ENCODE peak calls at places on chromosomes 13 and 19, in eight cellular contexts. One of them, this sample, is unnamed.
A peak's percentile ranks its signal among the peaks of the same experiment; 100 is the strongest.

GRCh38 chr13:112693831-112694497 is 4.1 kb downstream of the ATP11A start:
- DNase-seq in endodermal cell: peak; percentile 51
- DNase-seq in choroid plexus epithelial cell: peak; percentile 65
- DNase-seq in GM20000: no peak
- DNase-seq in right lobe of liver: no peak
- DNase-seq in adrenal gland: peak; percentile 80
- DNase-seq in lower lobe of right lung: peak; percentile 70
- DNase-seq in cardiac fibroblast: peak; percentile 79
- DNase-seq in this sample: peak; percentile 35

GRCh38 chr13:113731192-113732175 is 27.5 kb upstream of the TMEM255B start:
- DNase-seq in right lobe of liver: peak; percentile 44
- DNase-seq in cardiac fibroblast: no peak
- DNase-seq in endodermal cell: no peak
- DNase-seq in choroid plexus epithelial cell: no peak
- DNase-seq in adrenal gland: no peak
- DNase-seq in lower lobe of right lung: peak; percentile 34
- DNase-seq in GM20000: no peak
- DNase-seq in this sample: no peak

GRCh38 chr13:75843033-75843432 is 206.9 kb downstream of the LMO7 start:
- DNase-seq in lower lobe of right lung: no peak
- DNase-seq in adrenal gland: no peak
- DNase-seq in endodermal cell: no peak
- DNase-seq in choroid plexus epithelial cell: no peak
- DNase-seq in cardiac fibroblast: no peak
- DNase-seq in right lobe of liver: no peak
- DNase-seq in GM20000: no peak
- DNase-seq in this sample: no peak

GRCh38 chr19:31338069-31338767 is 11.0 kb downstream of the TSHZ3 start:
- DNase-seq in choroid plexus epithelial cell: peak; percentile 92
- DNase-seq in right lobe of liver: no peak
- DNase-seq in adrenal gland: peak; percentile 84
- DNase-seq in cardiac fibroblast: peak; percentile 77
- DNase-seq in GM20000: no peak
- DNase-seq in lower lobe of right lung: no peak
- DNase-seq in endodermal cell: peak; percentile 91
- DNase-seq in this sample: no peak

GRCh38 chr13:23850134-23850533 is 39.1 kb downstream of the MIPEP start:
- DNase-seq in right lobe of liver: no peak
- DNase-seq in lower lobe of right lung: no peak
- DNase-seq in choroid plexus epithelial cell: no peak
- DNase-seq in cardiac fibroblast: no peak
- DNase-seq in GM20000: no peak
- DNase-seq in endodermal cell: no peak
- DNase-seq in adrenal gland: no peak
- DNase-seq in this sample: no peak

GRCh38 chr13:58999851-59000250 is 1163.9 kb downstream of the DIAPH3 start:
- DNase-seq in adrenal gland: no peak
- DNase-seq in right lobe of liver: no peak
- DNase-seq in choroid plexus epithelial cell: peak; percentile 11
- DNase-seq in cardiac fibroblast: no peak
- DNase-seq in lower lobe of right lung: no peak
- DNase-seq in endodermal cell: no peak
- DNase-seq in GM20000: no peak
- DNase-seq in this sample: no peak

GRCh38 chr13:79791471-79792042 is 310.6 kb downstream of the NDFIP2 start:
- DNase-seq in choroid plexus epithelial cell: no peak
- DNase-seq in adrenal gland: no peak
- DNase-seq in lower lobe of right lung: no peak
- DNase-seq in endodermal cell: no peak
- DNase-seq in cardiac fibroblast: no peak
- DNase-seq in GM20000: no peak
- DNase-seq in right lobe of liver: peak; percentile 37
- DNase-seq in this sample: no peak

GRCh38 chr19:57850553-57851017 is 926 bp downstream of the ZNF587 start:
- DNase-seq in adrenal gland: no peak
- DNase-seq in lower lobe of right lung: no peak
- DNase-seq in choroid plexus epithelial cell: peak; percentile 54
- DNase-seq in right lobe of liver: no peak
- DNase-seq in endodermal cell: peak; percentile 72
- DNase-seq in GM20000: peak; percentile 6
- DNase-seq in cardiac fibroblast: peak; percentile 56
- DNase-seq in this sample: peak; percentile 21

GRCh38 chr19:19823916-19824315 is 2.4 kb upstream of the ZNF506 start:
- DNase-seq in endodermal cell: no peak
- DNase-seq in adrenal gland: no peak
- DNase-seq in lower lobe of right lung: no peak
- DNase-seq in GM20000: peak; percentile 54
- DNase-seq in cardiac fibroblast: no peak
- DNase-seq in choroid plexus epithelial cell: no peak
- DNase-seq in right lobe of liver: no peak
- DNase-seq in this sample: no peak

GRCh38 chr19:45981350-45981749 is 7.7 kb upstream of the NOVA2 start:
- DNase-seq in lower lobe of right lung: no peak
- DNase-seq in adrenal gland: peak; percentile 80
- DNase-seq in endodermal cell: peak; percentile 57
- DNase-seq in choroid plexus epithelial cell: no peak
- DNase-seq in cardiac fibroblast: no peak
- DNase-seq in right lobe of liver: no peak
- DNase-seq in GM20000: no peak
- DNase-seq in this sample: no peak

GRCh38 chr19:39557791-39558622 is 18.0 kb upstream of the EID2 start:
- DNase-seq in right lobe of liver: no peak
- DNase-seq in GM20000: peak; percentile 53
- DNase-seq in endodermal cell: no peak
- DNase-seq in choroid plexus epithelial cell: peak; percentile 52
- DNase-seq in lower lobe of right lung: no peak
- DNase-seq in cardiac fibroblast: no peak
- DNase-seq in adrenal gland: no peak
- DNase-seq in this sample: peak; percentile 20

GRCh38 chr13:43200736-43201135 is 177.3 kb downstream of the DNAJC15 start:
- DNase-seq in cardiac fibroblast: no peak
- DNase-seq in choroid plexus epithelial cell: no peak
- DNase-seq in GM20000: no peak
- DNase-seq in adrenal gland: no peak
- DNase-seq in right lobe of liver: no peak
- DNase-seq in lower lobe of right lung: no peak
- DNase-seq in endodermal cell: no peak
- DNase-seq in this sample: no peak

GRCh38 chr19:57803594-57804325 is 11.0 kb downstream of the ZNF552 start:
- DNase-seq in GM20000: no peak
- DNase-seq in cardiac fibroblast: peak; percentile 76
- DNase-seq in right lobe of liver: no peak
- DNase-seq in endodermal cell: peak; percentile 89
- DNase-seq in adrenal gland: no peak
- DNase-seq in lower lobe of right lung: no peak
- DNase-seq in choroid plexus epithelial cell: peak; percentile 80
- DNase-seq in this sample: peak; percentile 62

GRCh38 chr19:12800873-12801465 is 631 bp downstream of the PRDX2 start:
- DNase-seq in adrenal gland: peak; percentile 82
- DNase-seq in right lobe of liver: peak; percentile 58
- DNase-seq in choroid plexus epithelial cell: no peak
- DNase-seq in GM20000: no peak
- DNase-seq in cardiac fibroblast: no peak
- DNase-seq in endodermal cell: peak; percentile 73
- DNase-seq in lower lobe of right lung: no peak
- DNase-seq in this sample: no peak

GRCh38 chr13:44052843-44053607 is 173.3 kb downstream of the LACC1 start:
- DNase-seq in endodermal cell: peak; percentile 76
- DNase-seq in choroid plexus epithelial cell: peak; percentile 86
- DNase-seq in lower lobe of right lung: peak; percentile 59
- DNase-seq in cardiac fibroblast: peak; percentile 28
- DNase-seq in adrenal gland: peak; percentile 57
- DNase-seq in right lobe of liver: no peak
- DNase-seq in GM20000: no peak
- DNase-seq in this sample: no peak

GRCh38 chr19:48239582-48240141 is 16.1 kb downstream of the CARD8 start:
- DNase-seq in right lobe of liver: no peak
- DNase-seq in endodermal cell: no peak
- DNase-seq in adrenal gland: no peak
- DNase-seq in choroid plexus epithelial cell: peak; percentile 28
- DNase-seq in GM20000: no peak
- DNase-seq in cardiac fibroblast: peak; percentile 44
- DNase-seq in lower lobe of right lung: no peak
- DNase-seq in this sample: peak; percentile 45

GRCh38 chr19:36973021-36973843 is 57.1 kb downstream of the ZNF568 start:
- DNase-seq in GM20000: peak; percentile 75
- DNase-seq in adrenal gland: peak; percentile 93
- DNase-seq in choroid plexus epithelial cell: peak; percentile 83
- DNase-seq in cardiac fibroblast: peak; percentile 78
- DNase-seq in lower lobe of right lung: peak; percentile 86
- DNase-seq in right lobe of liver: peak; percentile 90
- DNase-seq in endodermal cell: peak; percentile 57
- DNase-seq in this sample: no peak

GRCh38 chr19:37470216-37470615 is 1.1 kb downstream of the ZNF570 start:
- DNase-seq in cardiac fibroblast: no peak
- DNase-seq in endodermal cell: no peak
- DNase-seq in right lobe of liver: no peak
- DNase-seq in lower lobe of right lung: no peak
- DNase-seq in adrenal gland: no peak
- DNase-seq in GM20000: no peak
- DNase-seq in choroid plexus epithelial cell: peak; percentile 6
- DNase-seq in this sample: no peak

GRCh38 chr19:2157452-2157851 is 6.1 kb upstream of the AP3D1 start:
- DNase-seq in adrenal gland: no peak
- DNase-seq in endodermal cell: no peak
- DNase-seq in lower lobe of right lung: no peak
- DNase-seq in right lobe of liver: no peak
- DNase-seq in choroid plexus epithelial cell: no peak
- DNase-seq in cardiac fibroblast: no peak
- DNase-seq in GM20000: no peak
- DNase-seq in this sample: no peak

GRCh38 chr13:28611654-28612131 is 47.2 kb upstream of the POMP start:
- DNase-seq in choroid plexus epithelial cell: peak; percentile 24
- DNase-seq in right lobe of liver: no peak
- DNase-seq in GM20000: no peak
- DNase-seq in cardiac fibroblast: peak; percentile 7
- DNase-seq in lower lobe of right lung: no peak
- DNase-seq in endodermal cell: no peak
- DNase-seq in adrenal gland: no peak
- DNase-seq in this sample: no peak

GRCh38 chr13:28611021-28611420 is 47.9 kb upstream of the POMP start:
- DNase-seq in adrenal gland: no peak
- DNase-seq in cardiac fibroblast: no peak
- DNase-seq in choroid plexus epithelial cell: no peak
- DNase-seq in right lobe of liver: no peak
- DNase-seq in endodermal cell: no peak
- DNase-seq in lower lobe of right lung: no peak
- DNase-seq in GM20000: no peak
- DNase-seq in this sample: no peak

GRCh38 chr13:28609381-28609780 is 49.5 kb upstream of the POMP start:
- DNase-seq in GM20000: no peak
- DNase-seq in right lobe of liver: no peak
- DNase-seq in cardiac fibroblast: no peak
- DNase-seq in lower lobe of right lung: no peak
- DNase-seq in choroid plexus epithelial cell: no peak
- DNase-seq in endodermal cell: no peak
- DNase-seq in adrenal gland: no peak
- DNase-seq in this sample: no peak

GRCh38 chr13:28609936-28610335 is 49.0 kb upstream of the POMP start:
- DNase-seq in choroid plexus epithelial cell: peak; percentile 42
- DNase-seq in adrenal gland: no peak
- DNase-seq in right lobe of liver: no peak
- DNase-seq in lower lobe of right lung: no peak
- DNase-seq in cardiac fibroblast: peak; percentile 56
- DNase-seq in GM20000: no peak
- DNase-seq in endodermal cell: no peak
- DNase-seq in this sample: peak; percentile 14

GRCh38 chr13:28613562-28613961 is 45.4 kb upstream of the POMP start:
- DNase-seq in choroid plexus epithelial cell: no peak
- DNase-seq in GM20000: no peak
- DNase-seq in lower lobe of right lung: no peak
- DNase-seq in adrenal gland: no peak
- DNase-seq in cardiac fibroblast: no peak
- DNase-seq in endodermal cell: no peak
- DNase-seq in right lobe of liver: no peak
- DNase-seq in this sample: no peak
- TF ChIP-seq CTCF in choroid plexus epithelial cell: no peak
- TF ChIP-seq CTCF in GM20000: no peak
- TF ChIP-seq CTCF in lower lobe of right lung: no peak
- TF ChIP-seq CTCF in adrenal gland: no peak
- TF ChIP-seq CTCF in cardiac fibroblast: no peak
- TF ChIP-seq CTCF in endodermal cell: no peak
- TF ChIP-seq CTCF in right lobe of liver: no peak
- TF ChIP-seq CTCF in this sample: no peak

DNA sequence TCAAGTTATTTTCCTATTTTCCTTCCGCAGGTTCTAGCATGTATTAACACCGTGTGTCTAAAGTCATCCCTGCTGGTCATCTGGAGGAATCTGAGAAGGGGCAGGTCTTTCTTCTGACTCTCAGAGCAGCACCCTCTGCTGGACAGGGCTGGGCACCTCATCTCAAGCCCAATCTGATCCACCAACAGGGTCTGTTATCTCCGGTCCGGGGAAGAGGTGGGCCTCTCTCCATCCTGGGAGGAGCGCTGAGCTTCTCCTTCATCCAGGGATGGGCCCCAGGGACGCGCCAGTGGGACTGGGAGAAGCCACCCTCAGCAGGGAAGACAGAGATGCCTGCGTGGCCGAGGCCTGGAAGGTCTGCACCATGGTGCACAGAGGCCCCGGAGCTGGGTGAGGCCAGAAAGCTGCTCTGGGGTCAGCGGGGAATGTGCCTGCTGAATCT is 26.0 kb upstream of the ZNF331 start:
- DNase-seq in right lobe of liver: no peak
- DNase-seq in GM20000: peak; percentile 35
- DNase-seq in choroid plexus epithelial cell: peak; percentile 85
- DNase-seq in endodermal cell: peak; percentile 94
- DNase-seq in cardiac fibroblast: peak; percentile 78
- DNase-seq in adrenal gland: peak; percentile 82
- DNase-seq in lower lobe of right lung: peak; percentile 72
- DNase-seq in this sample: peak; percentile 17
- TF ChIP-seq CTCF in right lobe of liver: peak; percentile 37
- TF ChIP-seq CTCF in GM20000: no peak
- TF ChIP-seq CTCF in choroid plexus epithelial cell: peak; percentile 85
- TF ChIP-seq CTCF in endodermal cell: peak; percentile 93
- TF ChIP-seq CTCF in cardiac fibroblast: peak; percentile 85
- TF ChIP-seq CTCF in adrenal gland: peak; percentile 51
- TF ChIP-seq CTCF in lower lobe of right lung: peak; percentile 76
- TF ChIP-seq CTCF in this sample: peak; percentile 19

DNA sequence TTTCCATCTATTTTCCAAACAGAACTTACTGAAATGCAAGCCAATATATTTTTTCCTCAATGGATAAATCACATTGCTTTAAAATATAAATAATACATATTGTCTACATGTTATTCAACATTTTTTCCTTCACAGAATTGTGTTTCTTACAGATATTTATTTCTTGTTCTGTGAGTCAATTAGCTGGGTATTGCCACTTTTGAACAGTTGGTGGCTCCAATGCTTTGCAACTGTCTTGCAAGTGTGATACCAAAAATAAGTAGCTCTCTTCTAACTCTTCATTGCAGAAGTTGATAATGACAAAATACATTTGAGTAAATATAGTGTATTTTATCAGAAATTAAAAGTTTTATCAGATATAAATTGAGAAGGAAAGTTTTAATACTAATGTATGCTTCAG is 17.1 kb upstream of the GPC5 start:
- DNase-seq in GM20000: no peak
- DNase-seq in right lobe of liver: no peak
- DNase-seq in choroid plexus epithelial cell: peak; percentile 65
- DNase-seq in lower lobe of right lung: no peak
- DNase-seq in endodermal cell: no peak
- DNase-seq in cardiac fibroblast: peak; percentile 32
- DNase-seq in adrenal gland: no peak
- DNase-seq in this sample: no peak
- TF ChIP-seq CTCF in GM20000: no peak
- TF ChIP-seq CTCF in right lobe of liver: peak; percentile 49
- TF ChIP-seq CTCF in choroid plexus epithelial cell: peak; percentile 56
- TF ChIP-seq CTCF in lower lobe of right lung: peak; percentile 29
- TF ChIP-seq CTCF in endodermal cell: peak; percentile 64
- TF ChIP-seq CTCF in cardiac fibroblast: peak; percentile 25
- TF ChIP-seq CTCF in adrenal gland: peak; percentile 15
- TF ChIP-seq CTCF in this sample: peak; percentile 47

GRCh38 chr13:46176756-46177155 is 5.2 kb downstream of the LCP1 start:
- DNase-seq in endodermal cell: no peak
- DNase-seq in choroid plexus epithelial cell: no peak
- DNase-seq in right lobe of liver: no peak
- DNase-seq in GM20000: no peak
- DNase-seq in cardiac fibroblast: no peak
- DNase-seq in adrenal gland: no peak
- DNase-seq in lower lobe of right lung: no peak
- DNase-seq in this sample: no peak
- TF ChIP-seq CTCF in endodermal cell: no peak
- TF ChIP-seq CTCF in choroid plexus epithelial cell: no peak
- TF ChIP-seq CTCF in right lobe of liver: no peak
- TF ChIP-seq CTCF in GM20000: no peak
- TF ChIP-seq CTCF in cardiac fibroblast: no peak
- TF ChIP-seq CTCF in adrenal gland: no peak
- TF ChIP-seq CTCF in lower lobe of right lung: no peak
- TF ChIP-seq CTCF in this sample: no peak